ENCODE peak calls at places on chromosomes 12 and 14, in eight cellular contexts. W is astrocyte of the cerebellum; S is HL-60; B is lower lobe of right lung; U is neural crest cell; Y is stomach; P is CD8-positive, alpha-beta T cell; D is cardiac fibroblast. X is an unnamed sample.

GRCh38 chr12:118050972-118051910 is 9.7 kb downstream of the WSB2 start:
- DNase-seq in Y (no peak), U (no peak), B (no peak), D (no peak), S (no peak), W (no peak), P (no peak), X (no peak)

GRCh38 chr12:64796205-64796845 is 28.1 kb upstream of the TBC1D30 start:
- DNase-seq in U (peak; percentile 68), W (peak; percentile 86), B (no peak), P (peak; percentile 63), S (peak; percentile 57), Y (peak; percentile 75), D (peak; percentile 95), X (peak; percentile 67)

GRCh38 chr14:62143235-62143634 is 381.0 kb downstream of the SNAPC1 start:
- DNase-seq in D (peak; percentile 42), U (no peak), Y (no peak), P (no peak), B (no peak), W (peak; percentile 33), S (no peak), X (no peak)

GRCh38 chr14:74585406-74586335 is 26.4 kb downstream of the LTBP2 start:
- DNase-seq in W (no peak), D (no peak), B (peak; percentile 24), Y (no peak), U (no peak), S (no peak), P (no peak), X (no peak)

GRCh38 chr12:21941522-21942376 is 523 bp upstream of the ABCC9 start:
- DNase-seq in W (no peak), P (no peak), S (no peak), B (peak; percentile 65), D (peak; percentile 48), U (peak; percentile 28), Y (no peak), X (no peak)

GRCh38 chr12:25713264-25713663 is 160.2 kb upstream of the LMNTD1 start:
- DNase-seq in U (no peak), S (no peak), B (no peak), W (no peak), Y (no peak), D (no peak), P (no peak), X (peak; percentile 45)

GRCh38 chr14:32366256-32366655 is 37.2 kb downstream of the AKAP6 start:
- DNase-seq in B (no peak), P (no peak), Y (no peak), S (no peak), U (no peak), D (peak; percentile 55), W (peak; percentile 61), X (no peak)

GRCh38 chr12:105835505-105835904 is 303.2 kb downstream of the NUAK1 start:
- DNase-seq in W (no peak), B (no peak), S (no peak), U (no peak), Y (no peak), P (no peak), D (no peak), X (no peak)

GRCh38 chr14:95774265-95775160 is 60.6 kb upstream of the TCL1A start:
- DNase-seq in S (peak; percentile 11), U (peak; percentile 72), P (peak; percentile 24), D (peak; percentile 32), W (peak; percentile 16), Y (peak; percentile 53), B (no peak), X (peak; percentile 77)

GRCh38 chr14:105050551-105050897 is 14.7 kb downstream of the GPR132 start:
- DNase-seq in W (no peak), P (no peak), U (no peak), D (peak; percentile 55), S (no peak), Y (peak; percentile 83), B (peak; percentile 79), X (no peak)

GRCh38 chr12:6685814-6686213 is 3.4 kb downstream of the ZNF384 start:
- DNase-seq in W (no peak), U (no peak), S (no peak), B (no peak), Y (no peak), P (no peak), D (no peak), X (no peak)

GRCh38 chr12:6692888-6693287 is 3.7 kb upstream of the ZNF384 start:
- DNase-seq in B (no peak), P (no peak), D (no peak), W (no peak), Y (no peak), U (no peak), S (no peak), X (no peak)

GRCh38 chr12:6688543-6688999 is 604 bp downstream of the ZNF384 start:
- DNase-seq in B (peak; percentile 62), S (no peak), P (peak; percentile 69), U (no peak), D (no peak), Y (peak; percentile 49), W (no peak), X (no peak)

GRCh38 chr12:6691473-6691872 is 2.3 kb upstream of the ZNF384 start:
- DNase-seq in D (peak; percentile 22), W (no peak), Y (no peak), U (no peak), S (no peak), B (no peak), P (no peak), X (no peak)

GRCh38 chr12:6689000-6689882 is at the start of gene ZNF384:
- DNase-seq in S (peak; percentile 98), W (peak; percentile 96), P (peak; percentile 99), Y (peak; percentile 97), U (peak; percentile 84), B (peak; percentile 97), D (peak; percentile 100), X (peak; percentile 96)
- TF ChIP-seq CTCF in S (no peak), W (peak; percentile 4), P (no peak), Y (peak; percentile 30), U (peak; percentile 30), B (no peak), D (peak; percentile 1), X (peak; percentile 2)

DNA sequence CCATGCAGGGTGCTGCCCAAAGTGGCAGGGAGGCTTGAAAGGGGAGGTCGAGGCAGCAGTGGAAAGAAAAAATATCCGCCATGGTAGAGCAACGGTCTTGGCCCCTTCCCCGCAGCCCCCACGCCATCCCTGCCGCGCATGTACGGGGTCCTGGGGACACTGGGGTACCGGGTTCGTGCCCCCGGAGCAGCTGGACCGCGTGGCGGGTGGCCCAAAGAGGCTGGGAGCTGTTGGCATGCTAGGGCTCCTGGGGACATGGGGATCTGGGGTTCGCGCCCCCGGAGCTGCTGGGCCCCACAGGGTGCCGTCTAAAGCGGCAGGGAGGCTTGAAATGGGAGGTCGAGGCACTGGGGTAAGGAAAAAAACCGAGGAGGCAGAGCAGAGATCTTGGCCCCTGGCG is 316.5 kb downstream of the ALG10 start:
- DNase-seq in U (no peak), D (no peak), P (no peak), W (no peak), S (no peak), B (no peak), Y (no peak), X (no peak)
- TF ChIP-seq CTCF in U (no peak), D (no peak), P (no peak), W (no peak), S (no peak), B (no peak), Y (no peak), X (no peak)

GRCh38 chr14:63286071-63286470 is 32.7 kb downstream of the GPHB5 start:
- DNase-seq in B (no peak), Y (no peak), D (no peak), W (no peak), U (no peak), S (no peak), P (no peak), X (no peak)
- TF ChIP-seq CTCF in B (no peak), Y (no peak), D (no peak), W (no peak), U (no peak), S (no peak), P (no peak), X (no peak)

GRCh38 chr12:124750787-124751471 is 112.7 kb downstream of the SCARB1 start:
- DNase-seq in D (peak; percentile 31), Y (no peak), B (no peak), W (no peak), U (no peak), P (no peak), S (no peak), X (no peak)
- TF ChIP-seq CTCF in D (no peak), Y (no peak), B (peak; percentile 8), W (peak; percentile 15), U (no peak), P (no peak), S (no peak), X (peak; percentile 4)

X was measured in GM10248.